ENCODE peak calls at places on chromosome X, in six cellular contexts. D is COR-L47, X is left cardiac atrium, T is sigmoid colon, Z is ACHN, A is NCI-H524. H is an unnamed sample.

GRCh38 chrX:119251381-119251780 is 15.3 kb downstream of the PGRMC1 start:
- DNase-seq in Z (no peak), A (no peak), T (no peak), D (no peak), X (no peak), H (no peak)

GRCh38 chrX:69036674-69037573 is 128.3 kb downstream of the PJA1 start:
- DNase-seq in Z (no peak), A (no peak), X (no peak), T (no peak), D (no peak), H (no peak)

GRCh38 chrX:130909469-130910136 is 6.6 kb upstream of the ENOX2 start:
- DNase-seq in D (no peak), Z (no peak), X (no peak), T (no peak), A (no peak), H (no peak)

GRCh38 chrX:48649109-48649508 is 34.5 kb upstream of the WAS start:
- DNase-seq in D (no peak), T (peak; percentile 2), A (no peak), X (no peak), Z (no peak), H (no peak)

GRCh38 chrX:74492720-74493201 is 71.5 kb downstream of the SLC16A2 start:
- DNase-seq in Z (no peak), X (no peak), A (peak; percentile 99), T (no peak), D (no peak), H (peak; percentile 3)

GRCh38 chrX:31228909-31229308 is 157.1 kb upstream of the FTHL17 start:
- DNase-seq in D (no peak), X (no peak), Z (no peak), A (no peak), T (no peak), H (no peak)

GRCh38 chrX:155535866-155536265 is 76.9 kb downstream of the TMLHE start:
- DNase-seq in X (no peak), A (no peak), D (no peak), T (no peak), Z (no peak), H (no peak)

GRCh38 chrX:153463031-153463430 is 7.3 kb downstream of the HAUS7 start:
- DNase-seq in A (no peak), T (no peak), Z (no peak), D (no peak), X (no peak), H (peak; percentile 43)

GRCh38 chrX:129632443-129632842 is 22.3 kb downstream of the APLN start:
- DNase-seq in X (no peak), A (no peak), Z (no peak), D (peak; percentile 9), T (peak; percentile 46), H (no peak)

H was measured in adrenal gland.